ENCODE peak calls at places on chromosome 12, in seven cellular contexts. One of them, this sample, is unnamed.

GRCh38 chr12:108302034-108302433 is 37.1 kb downstream of the CMKLR1 start:
- DNase-seq in activated naive CD4-positive, alpha-beta T cell treated with anti-CD3 and anti-CD28 coated beads, Interleukin-2, amount 10 ng/mL, durations not matched to agents 7 days and 5 days: no peak
- DNase-seq in activated naive CD8-positive, alpha-beta T cell treated with anti-CD3 and anti-CD28 coated beads for 36 hours: no peak
- DNase-seq in stimulated activated CD4-positive, alpha-beta T cell treated with anti-CD3 and anti-CD28 coated beads, Interleukin-2, amount 100 ng/mL, for 48 hours: no peak
- DNase-seq in SW480: peak; percentile 62
- DNase-seq in EH: no peak
- DNase-seq in ascending aorta: no peak
- DNase-seq in this sample: no peak

GRCh38 chr12:59977779-59978178 is 381.9 kb downstream of the SLC16A7 start:
- DNase-seq in activated naive CD4-positive, alpha-beta T cell treated with anti-CD3 and anti-CD28 coated beads, Interleukin-2, amount 10 ng/mL, durations not matched to agents 7 days and 5 days: no peak
- DNase-seq in activated naive CD8-positive, alpha-beta T cell treated with anti-CD3 and anti-CD28 coated beads for 36 hours: no peak
- DNase-seq in stimulated activated CD4-positive, alpha-beta T cell treated with anti-CD3 and anti-CD28 coated beads, Interleukin-2, amount 100 ng/mL, for 48 hours: no peak
- DNase-seq in SW480: no peak
- DNase-seq in EH: no peak
- DNase-seq in ascending aorta: no peak
- DNase-seq in this sample: no peak

GRCh38 chr12:50110127-50110761 is 1.8 kb upstream of the COX14 start:
- DNase-seq in activated naive CD4-positive, alpha-beta T cell treated with anti-CD3 and anti-CD28 coated beads, Interleukin-2, amount 10 ng/mL, durations not matched to agents 7 days and 5 days: no peak
- DNase-seq in activated naive CD8-positive, alpha-beta T cell treated with anti-CD3 and anti-CD28 coated beads for 36 hours: no peak
- DNase-seq in stimulated activated CD4-positive, alpha-beta T cell treated with anti-CD3 and anti-CD28 coated beads, Interleukin-2, amount 100 ng/mL, for 48 hours: no peak
- DNase-seq in SW480: peak; percentile 29
- DNase-seq in EH: peak; percentile 44
- DNase-seq in ascending aorta: no peak
- DNase-seq in this sample: no peak

GRCh38 chr12:125983094-125983783 is 918.0 kb downstream of the AACS start:
- DNase-seq in activated naive CD4-positive, alpha-beta T cell treated with anti-CD3 and anti-CD28 coated beads, Interleukin-2, amount 10 ng/mL, durations not matched to agents 7 days and 5 days: peak; percentile 25
- DNase-seq in activated naive CD8-positive, alpha-beta T cell treated with anti-CD3 and anti-CD28 coated beads for 36 hours: no peak
- DNase-seq in stimulated activated CD4-positive, alpha-beta T cell treated with anti-CD3 and anti-CD28 coated beads, Interleukin-2, amount 100 ng/mL, for 48 hours: no peak
- DNase-seq in SW480: peak; percentile 5
- DNase-seq in EH: no peak
- DNase-seq in ascending aorta: no peak
- DNase-seq in this sample: no peak

GRCh38 chr12:10771132-10771733 is 31.2 kb downstream of the TAS2R7 start:
- DNase-seq in activated naive CD4-positive, alpha-beta T cell treated with anti-CD3 and anti-CD28 coated beads, Interleukin-2, amount 10 ng/mL, durations not matched to agents 7 days and 5 days: no peak
- DNase-seq in activated naive CD8-positive, alpha-beta T cell treated with anti-CD3 and anti-CD28 coated beads for 36 hours: no peak
- DNase-seq in stimulated activated CD4-positive, alpha-beta T cell treated with anti-CD3 and anti-CD28 coated beads, Interleukin-2, amount 100 ng/mL, for 48 hours: no peak
- DNase-seq in SW480: peak; percentile 69
- DNase-seq in EH: peak; percentile 54
- DNase-seq in ascending aorta: no peak
- DNase-seq in this sample: peak; percentile 7

GRCh38 chr12:11578461-11578993 is 70.9 kb upstream of the ETV6 start:
- DNase-seq in activated naive CD4-positive, alpha-beta T cell treated with anti-CD3 and anti-CD28 coated beads, Interleukin-2, amount 10 ng/mL, durations not matched to agents 7 days and 5 days: no peak
- DNase-seq in activated naive CD8-positive, alpha-beta T cell treated with anti-CD3 and anti-CD28 coated beads for 36 hours: no peak
- DNase-seq in stimulated activated CD4-positive, alpha-beta T cell treated with anti-CD3 and anti-CD28 coated beads, Interleukin-2, amount 100 ng/mL, for 48 hours: no peak
- DNase-seq in SW480: no peak
- DNase-seq in EH: no peak
- DNase-seq in ascending aorta: no peak
- DNase-seq in this sample: no peak

GRCh38 chr12:101743724-101744472 is 4.6 kb upstream of the SYCP3 start:
- DNase-seq in activated naive CD4-positive, alpha-beta T cell treated with anti-CD3 and anti-CD28 coated beads, Interleukin-2, amount 10 ng/mL, durations not matched to agents 7 days and 5 days: peak; percentile 29
- DNase-seq in activated naive CD8-positive, alpha-beta T cell treated with anti-CD3 and anti-CD28 coated beads for 36 hours: no peak
- DNase-seq in stimulated activated CD4-positive, alpha-beta T cell treated with anti-CD3 and anti-CD28 coated beads, Interleukin-2, amount 100 ng/mL, for 48 hours: no peak
- DNase-seq in SW480: no peak
- DNase-seq in EH: no peak
- DNase-seq in ascending aorta: no peak
- DNase-seq in this sample: no peak

GRCh38 chr12:76611533-76611932 is 52.0 kb upstream of the OSBPL8 start:
- DNase-seq in activated naive CD4-positive, alpha-beta T cell treated with anti-CD3 and anti-CD28 coated beads, Interleukin-2, amount 10 ng/mL, durations not matched to agents 7 days and 5 days: no peak
- DNase-seq in activated naive CD8-positive, alpha-beta T cell treated with anti-CD3 and anti-CD28 coated beads for 36 hours: no peak
- DNase-seq in stimulated activated CD4-positive, alpha-beta T cell treated with anti-CD3 and anti-CD28 coated beads, Interleukin-2, amount 100 ng/mL, for 48 hours: no peak
- DNase-seq in SW480: no peak
- DNase-seq in EH: peak; percentile 98
- DNase-seq in ascending aorta: no peak
- DNase-seq in this sample: peak; percentile 87

GRCh38 chr12:101637936-101638335 is 43.2 kb downstream of the MYBPC1 start:
- DNase-seq in activated naive CD4-positive, alpha-beta T cell treated with anti-CD3 and anti-CD28 coated beads, Interleukin-2, amount 10 ng/mL, durations not matched to agents 7 days and 5 days: no peak
- DNase-seq in activated naive CD8-positive, alpha-beta T cell treated with anti-CD3 and anti-CD28 coated beads for 36 hours: no peak
- DNase-seq in stimulated activated CD4-positive, alpha-beta T cell treated with anti-CD3 and anti-CD28 coated beads, Interleukin-2, amount 100 ng/mL, for 48 hours: no peak
- DNase-seq in SW480: no peak
- DNase-seq in EH: no peak
- DNase-seq in ascending aorta: no peak
- DNase-seq in this sample: no peak

GRCh38 chr12:107736914-107737313 is 24.0 kb downstream of the PRDM4 start:
- DNase-seq in activated naive CD4-positive, alpha-beta T cell treated with anti-CD3 and anti-CD28 coated beads, Interleukin-2, amount 10 ng/mL, durations not matched to agents 7 days and 5 days: no peak
- DNase-seq in activated naive CD8-positive, alpha-beta T cell treated with anti-CD3 and anti-CD28 coated beads for 36 hours: no peak
- DNase-seq in stimulated activated CD4-positive, alpha-beta T cell treated with anti-CD3 and anti-CD28 coated beads, Interleukin-2, amount 100 ng/mL, for 48 hours: no peak
- DNase-seq in SW480: no peak
- DNase-seq in EH: no peak
- DNase-seq in ascending aorta: no peak
- DNase-seq in this sample: no peak

GRCh38 chr12:47277972-47278448 is 198.3 kb upstream of the AMIGO2 start:
- DNase-seq in activated naive CD4-positive, alpha-beta T cell treated with anti-CD3 and anti-CD28 coated beads, Interleukin-2, amount 10 ng/mL, durations not matched to agents 7 days and 5 days: no peak
- DNase-seq in activated naive CD8-positive, alpha-beta T cell treated with anti-CD3 and anti-CD28 coated beads for 36 hours: no peak
- DNase-seq in stimulated activated CD4-positive, alpha-beta T cell treated with anti-CD3 and anti-CD28 coated beads, Interleukin-2, amount 100 ng/mL, for 48 hours: no peak
- DNase-seq in SW480: peak; percentile 68
- DNase-seq in EH: peak; percentile 95
- DNase-seq in ascending aorta: no peak
- DNase-seq in this sample: peak; percentile 46

GRCh38 chr12:131917139-131917710 is 11.9 kb upstream of the PUS1 start:
- DNase-seq in activated naive CD4-positive, alpha-beta T cell treated with anti-CD3 and anti-CD28 coated beads, Interleukin-2, amount 10 ng/mL, durations not matched to agents 7 days and 5 days: peak; percentile 38
- DNase-seq in activated naive CD8-positive, alpha-beta T cell treated with anti-CD3 and anti-CD28 coated beads for 36 hours: no peak
- DNase-seq in stimulated activated CD4-positive, alpha-beta T cell treated with anti-CD3 and anti-CD28 coated beads, Interleukin-2, amount 100 ng/mL, for 48 hours: no peak
- DNase-seq in SW480: no peak
- DNase-seq in EH: no peak
- DNase-seq in ascending aorta: no peak
- DNase-seq in this sample: no peak

GRCh38 chr12:111455448-111456320 is 50.0 kb downstream of the SH2B3 start:
- DNase-seq in activated naive CD4-positive, alpha-beta T cell treated with anti-CD3 and anti-CD28 coated beads, Interleukin-2, amount 10 ng/mL, durations not matched to agents 7 days and 5 days: no peak
- DNase-seq in activated naive CD8-positive, alpha-beta T cell treated with anti-CD3 and anti-CD28 coated beads for 36 hours: no peak
- DNase-seq in stimulated activated CD4-positive, alpha-beta T cell treated with anti-CD3 and anti-CD28 coated beads, Interleukin-2, amount 100 ng/mL, for 48 hours: no peak
- DNase-seq in SW480: no peak
- DNase-seq in EH: peak; percentile 92
- DNase-seq in ascending aorta: no peak
- DNase-seq in this sample: no peak

GRCh38 chr12:116880817-116881324 is 370 bp downstream of the HRK start:
- DNase-seq in activated naive CD4-positive, alpha-beta T cell treated with anti-CD3 and anti-CD28 coated beads, Interleukin-2, amount 10 ng/mL, durations not matched to agents 7 days and 5 days: peak; percentile 52
- DNase-seq in activated naive CD8-positive, alpha-beta T cell treated with anti-CD3 and anti-CD28 coated beads for 36 hours: peak; percentile 67
- DNase-seq in stimulated activated CD4-positive, alpha-beta T cell treated with anti-CD3 and anti-CD28 coated beads, Interleukin-2, amount 100 ng/mL, for 48 hours: no peak
- DNase-seq in SW480: peak; percentile 60
- DNase-seq in EH: peak; percentile 44
- DNase-seq in ascending aorta: no peak
- DNase-seq in this sample: no peak

GRCh38 chr12:113766880-113767878 is 198.9 kb downstream of the RBM19 start:
- DNase-seq in activated naive CD4-positive, alpha-beta T cell treated with anti-CD3 and anti-CD28 coated beads, Interleukin-2, amount 10 ng/mL, durations not matched to agents 7 days and 5 days: no peak
- DNase-seq in activated naive CD8-positive, alpha-beta T cell treated with anti-CD3 and anti-CD28 coated beads for 36 hours: no peak
- DNase-seq in stimulated activated CD4-positive, alpha-beta T cell treated with anti-CD3 and anti-CD28 coated beads, Interleukin-2, amount 100 ng/mL, for 48 hours: no peak
- DNase-seq in SW480: peak; percentile 65
- DNase-seq in EH: peak; percentile 92
- DNase-seq in ascending aorta: no peak
- DNase-seq in this sample: peak; percentile 34

GRCh38 chr12:12983420-12984035 is 16.5 kb downstream of the HEBP1 start:
- DNase-seq in activated naive CD4-positive, alpha-beta T cell treated with anti-CD3 and anti-CD28 coated beads, Interleukin-2, amount 10 ng/mL, durations not matched to agents 7 days and 5 days: peak; percentile 39
- DNase-seq in activated naive CD8-positive, alpha-beta T cell treated with anti-CD3 and anti-CD28 coated beads for 36 hours: no peak
- DNase-seq in stimulated activated CD4-positive, alpha-beta T cell treated with anti-CD3 and anti-CD28 coated beads, Interleukin-2, amount 100 ng/mL, for 48 hours: no peak
- DNase-seq in SW480: peak; percentile 68
- DNase-seq in EH: peak; percentile 73
- DNase-seq in ascending aorta: no peak
- DNase-seq in this sample: peak; percentile 34

GRCh38 chr12:44286336-44286735 is 450.5 kb downstream of the TMEM117 start:
- DNase-seq in activated naive CD4-positive, alpha-beta T cell treated with anti-CD3 and anti-CD28 coated beads, Interleukin-2, amount 10 ng/mL, durations not matched to agents 7 days and 5 days: no peak
- DNase-seq in activated naive CD8-positive, alpha-beta T cell treated with anti-CD3 and anti-CD28 coated beads for 36 hours: no peak
- DNase-seq in stimulated activated CD4-positive, alpha-beta T cell treated with anti-CD3 and anti-CD28 coated beads, Interleukin-2, amount 100 ng/mL, for 48 hours: no peak
- DNase-seq in SW480: peak; percentile 14
- DNase-seq in EH: peak; percentile 31
- DNase-seq in ascending aorta: no peak
- DNase-seq in this sample: no peak

GRCh38 chr12:92859650-92860386 is 69.3 kb downstream of the EEA1 start:
- DNase-seq in activated naive CD4-positive, alpha-beta T cell treated with anti-CD3 and anti-CD28 coated beads, Interleukin-2, amount 10 ng/mL, durations not matched to agents 7 days and 5 days: no peak
- DNase-seq in activated naive CD8-positive, alpha-beta T cell treated with anti-CD3 and anti-CD28 coated beads for 36 hours: no peak
- DNase-seq in stimulated activated CD4-positive, alpha-beta T cell treated with anti-CD3 and anti-CD28 coated beads, Interleukin-2, amount 100 ng/mL, for 48 hours: no peak
- DNase-seq in SW480: peak; percentile 29
- DNase-seq in EH: no peak
- DNase-seq in ascending aorta: no peak
- DNase-seq in this sample: no peak

GRCh38 chr12:113769322-113769721 is 196.8 kb downstream of the RBM19 start:
- DNase-seq in activated naive CD4-positive, alpha-beta T cell treated with anti-CD3 and anti-CD28 coated beads, Interleukin-2, amount 10 ng/mL, durations not matched to agents 7 days and 5 days: no peak
- DNase-seq in activated naive CD8-positive, alpha-beta T cell treated with anti-CD3 and anti-CD28 coated beads for 36 hours: no peak
- DNase-seq in stimulated activated CD4-positive, alpha-beta T cell treated with anti-CD3 and anti-CD28 coated beads, Interleukin-2, amount 100 ng/mL, for 48 hours: no peak
- DNase-seq in SW480: no peak
- DNase-seq in EH: no peak
- DNase-seq in ascending aorta: no peak
- DNase-seq in this sample: no peak

GRCh38 chr12:29088611-29089219 is 60.4 kb upstream of the FAR2 start:
- DNase-seq in activated naive CD4-positive, alpha-beta T cell treated with anti-CD3 and anti-CD28 coated beads, Interleukin-2, amount 10 ng/mL, durations not matched to agents 7 days and 5 days: no peak
- DNase-seq in activated naive CD8-positive, alpha-beta T cell treated with anti-CD3 and anti-CD28 coated beads for 36 hours: no peak
- DNase-seq in stimulated activated CD4-positive, alpha-beta T cell treated with anti-CD3 and anti-CD28 coated beads, Interleukin-2, amount 100 ng/mL, for 48 hours: no peak
- DNase-seq in SW480: peak; percentile 59
- DNase-seq in EH: peak; percentile 52
- DNase-seq in ascending aorta: no peak
- DNase-seq in this sample: no peak

GRCh38 chr12:68899251-68899771 is 33.7 kb downstream of the CPM start:
- DNase-seq in activated naive CD4-positive, alpha-beta T cell treated with anti-CD3 and anti-CD28 coated beads, Interleukin-2, amount 10 ng/mL, durations not matched to agents 7 days and 5 days: no peak
- DNase-seq in activated naive CD8-positive, alpha-beta T cell treated with anti-CD3 and anti-CD28 coated beads for 36 hours: no peak
- DNase-seq in stimulated activated CD4-positive, alpha-beta T cell treated with anti-CD3 and anti-CD28 coated beads, Interleukin-2, amount 100 ng/mL, for 48 hours: no peak
- DNase-seq in SW480: no peak
- DNase-seq in EH: peak; percentile 92
- DNase-seq in ascending aorta: no peak
- DNase-seq in this sample: peak; percentile 73

GRCh38 chr12:70840966-70841365 is 79.6 kb downstream of the PTPRR start:
- DNase-seq in activated naive CD4-positive, alpha-beta T cell treated with anti-CD3 and anti-CD28 coated beads, Interleukin-2, amount 10 ng/mL, durations not matched to agents 7 days and 5 days: no peak
- DNase-seq in activated naive CD8-positive, alpha-beta T cell treated with anti-CD3 and anti-CD28 coated beads for 36 hours: no peak
- DNase-seq in stimulated activated CD4-positive, alpha-beta T cell treated with anti-CD3 and anti-CD28 coated beads, Interleukin-2, amount 100 ng/mL, for 48 hours: no peak
- DNase-seq in SW480: no peak
- DNase-seq in EH: no peak
- DNase-seq in ascending aorta: no peak
- DNase-seq in this sample: no peak

GRCh38 chr12:15691372-15691771 is 97.8 kb downstream of the EPS8 start:
- DNase-seq in activated naive CD4-positive, alpha-beta T cell treated with anti-CD3 and anti-CD28 coated beads, Interleukin-2, amount 10 ng/mL, durations not matched to agents 7 days and 5 days: no peak
- DNase-seq in activated naive CD8-positive, alpha-beta T cell treated with anti-CD3 and anti-CD28 coated beads for 36 hours: no peak
- DNase-seq in stimulated activated CD4-positive, alpha-beta T cell treated with anti-CD3 and anti-CD28 coated beads, Interleukin-2, amount 100 ng/mL, for 48 hours: no peak
- DNase-seq in SW480: no peak
- DNase-seq in EH: peak; percentile 31
- DNase-seq in ascending aorta: no peak
- DNase-seq in this sample: no peak

GRCh38 chr12:632102-632696 is 31.0 kb downstream of the NINJ2 start:
- DNase-seq in activated naive CD4-positive, alpha-beta T cell treated with anti-CD3 and anti-CD28 coated beads, Interleukin-2, amount 10 ng/mL, durations not matched to agents 7 days and 5 days: no peak
- DNase-seq in activated naive CD8-positive, alpha-beta T cell treated with anti-CD3 and anti-CD28 coated beads for 36 hours: no peak
- DNase-seq in stimulated activated CD4-positive, alpha-beta T cell treated with anti-CD3 and anti-CD28 coated beads, Interleukin-2, amount 100 ng/mL, for 48 hours: no peak
- DNase-seq in SW480: peak; percentile 79
- DNase-seq in EH: peak; percentile 96
- DNase-seq in ascending aorta: no peak
- DNase-seq in this sample: peak; percentile 25

GRCh38 chr12:31897791-31898503 is 61.3 kb upstream of the RESF1 start:
- DNase-seq in activated naive CD4-positive, alpha-beta T cell treated with anti-CD3 and anti-CD28 coated beads, Interleukin-2, amount 10 ng/mL, durations not matched to agents 7 days and 5 days: no peak
- DNase-seq in activated naive CD8-positive, alpha-beta T cell treated with anti-CD3 and anti-CD28 coated beads for 36 hours: peak; percentile 39
- DNase-seq in stimulated activated CD4-positive, alpha-beta T cell treated with anti-CD3 and anti-CD28 coated beads, Interleukin-2, amount 100 ng/mL, for 48 hours: no peak
- DNase-seq in SW480: peak; percentile 61
- DNase-seq in EH: peak; percentile 25
- DNase-seq in ascending aorta: no peak
- DNase-seq in this sample: no peak

GRCh38 chr12:69480698-69481097 is 10.5 kb downstream of the FRS2 start:
- DNase-seq in activated naive CD4-positive, alpha-beta T cell treated with anti-CD3 and anti-CD28 coated beads, Interleukin-2, amount 10 ng/mL, durations not matched to agents 7 days and 5 days: no peak
- DNase-seq in activated naive CD8-positive, alpha-beta T cell treated with anti-CD3 and anti-CD28 coated beads for 36 hours: no peak
- DNase-seq in stimulated activated CD4-positive, alpha-beta T cell treated with anti-CD3 and anti-CD28 coated beads, Interleukin-2, amount 100 ng/mL, for 48 hours: no peak
- DNase-seq in SW480: no peak
- DNase-seq in EH: no peak
- DNase-seq in ascending aorta: no peak
- DNase-seq in this sample: no peak

GRCh38 chr12:3230758-3231375 is 153.7 kb downstream of the TSPAN9 start:
- DNase-seq in activated naive CD4-positive, alpha-beta T cell treated with anti-CD3 and anti-CD28 coated beads, Interleukin-2, amount 10 ng/mL, durations not matched to agents 7 days and 5 days: no peak
- DNase-seq in activated naive CD8-positive, alpha-beta T cell treated with anti-CD3 and anti-CD28 coated beads for 36 hours: no peak
- DNase-seq in stimulated activated CD4-positive, alpha-beta T cell treated with anti-CD3 and anti-CD28 coated beads, Interleukin-2, amount 100 ng/mL, for 48 hours: no peak
- DNase-seq in SW480: peak; percentile 25
- DNase-seq in EH: no peak
- DNase-seq in ascending aorta: no peak
- DNase-seq in this sample: no peak

GRCh38 chr12:13243516-13244070 is 47.1 kb downstream of the EMP1 start:
- DNase-seq in activated naive CD4-positive, alpha-beta T cell treated with anti-CD3 and anti-CD28 coated beads, Interleukin-2, amount 10 ng/mL, durations not matched to agents 7 days and 5 days: no peak
- DNase-seq in activated naive CD8-positive, alpha-beta T cell treated with anti-CD3 and anti-CD28 coated beads for 36 hours: no peak
- DNase-seq in stimulated activated CD4-positive, alpha-beta T cell treated with anti-CD3 and anti-CD28 coated beads, Interleukin-2, amount 100 ng/mL, for 48 hours: no peak
- DNase-seq in SW480: no peak
- DNase-seq in EH: no peak
- DNase-seq in ascending aorta: no peak
- DNase-seq in this sample: no peak

GRCh38 chr12:14547571-14547970 is 20.1 kb downstream of the PLBD1 start:
- DNase-seq in activated naive CD4-positive, alpha-beta T cell treated with anti-CD3 and anti-CD28 coated beads, Interleukin-2, amount 10 ng/mL, durations not matched to agents 7 days and 5 days: no peak
- DNase-seq in activated naive CD8-positive, alpha-beta T cell treated with anti-CD3 and anti-CD28 coated beads for 36 hours: no peak
- DNase-seq in stimulated activated CD4-positive, alpha-beta T cell treated with anti-CD3 and anti-CD28 coated beads, Interleukin-2, amount 100 ng/mL, for 48 hours: no peak
- DNase-seq in SW480: no peak
- DNase-seq in EH: no peak
- DNase-seq in ascending aorta: no peak
- DNase-seq in this sample: no peak

GRCh38 chr12:131869871-131870418 is 24.5 kb upstream of the ULK1 start:
- DNase-seq in activated naive CD4-positive, alpha-beta T cell treated with anti-CD3 and anti-CD28 coated beads, Interleukin-2, amount 10 ng/mL, durations not matched to agents 7 days and 5 days: no peak
- DNase-seq in activated naive CD8-positive, alpha-beta T cell treated with anti-CD3 and anti-CD28 coated beads for 36 hours: no peak
- DNase-seq in stimulated activated CD4-positive, alpha-beta T cell treated with anti-CD3 and anti-CD28 coated beads, Interleukin-2, amount 100 ng/mL, for 48 hours: no peak
- DNase-seq in SW480: peak; percentile 90
- DNase-seq in EH: peak; percentile 90
- DNase-seq in ascending aorta: no peak
- DNase-seq in this sample: no peak

GRCh38 chr12:123232472-123232806 is 502 bp downstream of the MPHOSPH9 start:
- DNase-seq in activated naive CD4-positive, alpha-beta T cell treated with anti-CD3 and anti-CD28 coated beads, Interleukin-2, amount 10 ng/mL, durations not matched to agents 7 days and 5 days: no peak
- DNase-seq in activated naive CD8-positive, alpha-beta T cell treated with anti-CD3 and anti-CD28 coated beads for 36 hours: no peak
- DNase-seq in stimulated activated CD4-positive, alpha-beta T cell treated with anti-CD3 and anti-CD28 coated beads, Interleukin-2, amount 100 ng/mL, for 48 hours: no peak
- DNase-seq in SW480: peak; percentile 38
- DNase-seq in EH: no peak
- DNase-seq in ascending aorta: no peak
- DNase-seq in this sample: no peak

GRCh38 chr12:48051681-48052080 is 47.4 kb upstream of the COL2A1 start:
- DNase-seq in activated naive CD4-positive, alpha-beta T cell treated with anti-CD3 and anti-CD28 coated beads, Interleukin-2, amount 10 ng/mL, durations not matched to agents 7 days and 5 days: no peak
- DNase-seq in activated naive CD8-positive, alpha-beta T cell treated with anti-CD3 and anti-CD28 coated beads for 36 hours: no peak
- DNase-seq in stimulated activated CD4-positive, alpha-beta T cell treated with anti-CD3 and anti-CD28 coated beads, Interleukin-2, amount 100 ng/mL, for 48 hours: no peak
- DNase-seq in SW480: no peak
- DNase-seq in EH: no peak
- DNase-seq in ascending aorta: no peak
- DNase-seq in this sample: no peak

GRCh38 chr12:10068634-10069033 is 30.2 kb downstream of the CLEC1A start:
- DNase-seq in activated naive CD4-positive, alpha-beta T cell treated with anti-CD3 and anti-CD28 coated beads, Interleukin-2, amount 10 ng/mL, durations not matched to agents 7 days and 5 days: no peak
- DNase-seq in activated naive CD8-positive, alpha-beta T cell treated with anti-CD3 and anti-CD28 coated beads for 36 hours: no peak
- DNase-seq in stimulated activated CD4-positive, alpha-beta T cell treated with anti-CD3 and anti-CD28 coated beads, Interleukin-2, amount 100 ng/mL, for 48 hours: no peak
- DNase-seq in SW480: no peak
- DNase-seq in EH: no peak
- DNase-seq in ascending aorta: no peak
- DNase-seq in this sample: no peak

GRCh38 chr12:49819786-49820185 is 8.4 kb downstream of the NCKAP5L start:
- DNase-seq in activated naive CD4-positive, alpha-beta T cell treated with anti-CD3 and anti-CD28 coated beads, Interleukin-2, amount 10 ng/mL, durations not matched to agents 7 days and 5 days: no peak
- DNase-seq in activated naive CD8-positive, alpha-beta T cell treated with anti-CD3 and anti-CD28 coated beads for 36 hours: no peak
- DNase-seq in stimulated activated CD4-positive, alpha-beta T cell treated with anti-CD3 and anti-CD28 coated beads, Interleukin-2, amount 100 ng/mL, for 48 hours: no peak
- DNase-seq in SW480: no peak
- DNase-seq in EH: no peak
- DNase-seq in ascending aorta: no peak
- DNase-seq in this sample: no peak